ENCODE peak calls at places on chromosomes 16 and 17, in nine cellular contexts. T is activated CD4-positive, CD25-positive, alpha-beta regulatory T cell; B is HCT116; V is astrocyte of the spinal cord; H is HEK293T; A is progenitor cell of endocrine pancreas; Z is IMR-90; M is T-cell; J is activated T-helper 9 cell treated with anti-CD3 and anti-CD28 coated beads, Interleukin-2, amount 50 U/mL, for 16 hours. N is an unnamed sample.

GRCh38 chr17:17718251-17718650 is 37.0 kb downstream of the RAI1 start:
- DNase-seq in A (no peak), V (no peak), J (no peak), M (no peak), T (no peak), Z (no peak), B (no peak), H (no peak), N (no peak)

GRCh38 chr17:5050281-5050680 is 15.1 kb upstream of the SLC52A1 start:
- DNase-seq in J (no peak), T (no peak), H (no peak), M (no peak), A (no peak), Z (peak; percentile 20), B (no peak), V (no peak), N (peak; percentile 31)

GRCh38 chr17:12522743-12523181 is 142.9 kb upstream of the MYOCD start:
- DNase-seq in H (peak; percentile 35), M (no peak), V (peak; percentile 80), J (no peak), Z (peak; percentile 69), T (no peak), B (no peak), A (no peak), N (peak; percentile 28)

GRCh38 chr16:27179500-27180072 is 23.7 kb upstream of the KDM8 start:
- DNase-seq in M (peak; percentile 82), J (peak; percentile 69), A (peak; percentile 63), Z (peak; percentile 47), V (peak; percentile 52), H (peak; percentile 84), T (peak; percentile 65), B (peak; percentile 58), N (peak; percentile 76)

GRCh38 chr17:42428141-42428944 is 5.3 kb upstream of the CAVIN1 start:
- DNase-seq in J (no peak), H (peak; percentile 66), M (peak; percentile 33), Z (peak; percentile 99), V (peak; percentile 97), T (no peak), A (no peak), B (peak; percentile 88), N (peak; percentile 99)

GRCh38 chr17:45227101-45227591 is 5.5 kb downstream of the FMNL1 start:
- DNase-seq in A (no peak), M (no peak), V (no peak), H (no peak), T (no peak), J (no peak), Z (no peak), B (no peak), N (peak; percentile 36)

GRCh38 chr16:48138543-48138942 is 17.2 kb downstream of the ABCC12 start:
- DNase-seq in T (no peak), M (no peak), A (no peak), Z (no peak), J (no peak), B (no peak), V (no peak), H (no peak), N (no peak)

GRCh38 chr16:24852281-24852721 is 6.5 kb downstream of the SLC5A11 start:
- DNase-seq in H (no peak), V (no peak), A (no peak), Z (no peak), M (no peak), J (no peak), B (no peak), T (no peak), N (peak; percentile 33)